ENCODE peak calls at places on chromosome 14, in six cellular contexts. O is A549; D is left ventricle myocardium inferior; B is tibial artery; S is GM23338; A is CD4-positive, alpha-beta memory T cell. R is an unnamed sample.
A peak's percentile ranks its signal among the peaks of the same experiment; 100 is the strongest.

GRCh38 chr14:81009339-81009738 is 53.9 kb downstream of the TSHR start:
- DNase-seq in D (no peak), O (no peak), B (no peak), A (no peak), S (no peak), R (no peak)

GRCh38 chr14:58755026-58755929 is 117.5 kb downstream of the DACT1 start:
- DNase-seq in D (no peak), A (no peak), B (no peak), S (peak; percentile 51), O (no peak), R (no peak)

GRCh38 chr14:71212683-71213107 is 305.4 kb downstream of the PCNX1 start:
- DNase-seq in O (no peak), D (no peak), A (no peak), B (no peak), S (no peak), R (no peak)

GRCh38 chr14:29462772-29463171 is 464.9 kb downstream of the PRKD1 start:
- DNase-seq in O (no peak), B (no peak), A (no peak), D (no peak), S (no peak), R (no peak)

GRCh38 chr14:20602583-20602982 is 11.4 kb upstream of the RNASE12 start:
- DNase-seq in S (no peak), O (no peak), A (no peak), B (no peak), D (no peak), R (no peak)

GRCh38 chr14:105087308-105087962 is 22.2 kb upstream of the GPR132 start:
- DNase-seq in A (no peak), B (no peak), S (peak; percentile 63), O (peak; percentile 84), D (peak; percentile 62), R (no peak)

GRCh38 chr14:20630340-20631022 is 11.0 kb downstream of the OR6S1 start:
- DNase-seq in B (no peak), O (peak; percentile 91), S (peak; percentile 85), D (no peak), A (peak; percentile 40), R (no peak)

GRCh38 chr14:64113279-64113678 is 180.9 kb downstream of the ESR2 start:
- DNase-seq in O (no peak), A (no peak), S (no peak), D (no peak), B (no peak), R (peak; percentile 32)

GRCh38 chr14:94464290-94464689 is 11.7 kb upstream of the SERPINA11 start:
- DNase-seq in D (no peak), A (no peak), O (no peak), S (no peak), B (no peak), R (no peak)

GRCh38 chr14:90641111-90642010 is 174.9 kb downstream of the TTC7B start:
- DNase-seq in O (no peak), B (no peak), A (no peak), S (peak; percentile 67), D (no peak), R (no peak)

GRCh38 chr14:67806228-67806627 is 10.2 kb downstream of the ZFYVE26 start:
- DNase-seq in B (no peak), O (no peak), A (no peak), D (no peak), S (no peak), R (no peak)

GRCh38 chr14:42299692-42300091 is 693.0 kb downstream of the LRFN5 start:
- DNase-seq in A (no peak), B (no peak), D (no peak), S (no peak), O (no peak), R (no peak)

GRCh38 chr14:95445676-95446075 is 70.8 kb downstream of the SYNE3 start:
- DNase-seq in A (no peak), S (no peak), B (no peak), O (no peak), D (no peak), R (no peak)

GRCh38 chr14:59254146-59254910 is 65.9 kb downstream of the DAAM1 start:
- DNase-seq in D (peak; percentile 74), A (no peak), O (peak; percentile 68), S (no peak), B (peak; percentile 85), R (peak; percentile 84)

GRCh38 chr14:91292476-91292875 is 48.0 kb upstream of the GPR68 start:
- DNase-seq in B (no peak), D (no peak), S (no peak), A (no peak), O (no peak), R (no peak)

GRCh38 chr14:78164226-78164853 is 5.8 kb upstream of the NRXN3 start:
- DNase-seq in B (no peak), A (no peak), O (peak; percentile 48), S (peak; percentile 90), D (no peak), R (no peak)

GRCh38 chr14:51401272-51401671 is 161.2 kb downstream of the TMX1 start:
- DNase-seq in S (no peak), D (no peak), B (peak; percentile 38), O (peak; percentile 17), A (no peak), R (no peak)

GRCh38 chr14:51398898-51399297 is 158.9 kb downstream of the TMX1 start:
- DNase-seq in O (peak; percentile 91), B (no peak), A (no peak), D (no peak), S (no peak), R (no peak)

GRCh38 chr14:51396222-51396815 is 156.3 kb downstream of the TMX1 start:
- DNase-seq in A (no peak), D (no peak), B (peak; percentile 38), O (peak; percentile 74), S (no peak), R (peak; percentile 44)

GRCh38 chr14:51401756-51402155 is 161.7 kb downstream of the TMX1 start:
- DNase-seq in O (no peak), S (no peak), D (peak; percentile 45), B (peak; percentile 73), A (no peak), R (no peak)

GRCh38 chr14:51400142-51400541 is 160.1 kb downstream of the TMX1 start:
- DNase-seq in D (no peak), A (no peak), S (no peak), B (no peak), O (no peak), R (no peak)
- H3K4me1 ChIP-seq in D (peaks cover 42% of the 10 kb centered on the region), A (no peaks in the 10 kb centered on the region), S (peaks cover 7% of the 10 kb centered on the region), B (no peaks in the 10 kb centered on the region), O (peaks cover 46% of the 10 kb centered on the region), R (peaks cover 35% of the 10 kb centered on the region)

DNA sequence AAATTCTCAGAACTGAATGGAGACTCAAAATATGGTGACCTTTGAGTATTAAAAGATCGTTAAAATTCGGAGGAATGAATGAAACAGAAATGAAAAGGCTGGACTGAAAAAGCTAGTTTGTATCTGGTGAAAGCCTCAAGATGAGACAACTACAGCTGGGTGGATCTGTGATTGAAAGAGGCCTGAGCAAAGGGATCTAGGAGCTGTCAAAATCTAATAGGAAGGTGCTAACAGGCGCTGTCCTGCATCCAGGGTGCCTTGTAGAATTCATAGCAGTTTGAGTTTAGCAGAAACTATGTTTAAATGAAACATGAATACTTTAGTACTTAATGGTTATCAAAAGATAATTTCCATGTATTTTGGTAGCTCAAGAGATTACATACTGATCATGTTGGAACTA is 2.3 kb downstream of the YY1 start:
- DNase-seq in S (no peak), B (no peak), A (no peak), O (no peak), D (no peak), R (no peak)
- H3K4me3 ChIP-seq in S (peak overlapping the region; percentile 86), B (peak overlapping the region; percentile 96), A (peak overlapping the region; percentile 27), O (peak overlapping the region; percentile 66), D (peak overlapping the region; percentile 100), R (peak overlapping the region; percentile 93)

GRCh38 chr14:69682607-69683263 is 71.3 kb downstream of the SUSD6 start:
- DNase-seq in S (no peak), O (no peak), B (no peak), D (no peak), A (peak; percentile 40), R (no peak)
- H3K27ac ChIP-seq in S (no peak overlapping the region), O (no peak overlapping the region), B (peak overlapping the region; percentile 14), D (peak overlapping the region; percentile 31), A (peak overlapping the region; percentile 4), R (no peak overlapping the region)

DNA sequence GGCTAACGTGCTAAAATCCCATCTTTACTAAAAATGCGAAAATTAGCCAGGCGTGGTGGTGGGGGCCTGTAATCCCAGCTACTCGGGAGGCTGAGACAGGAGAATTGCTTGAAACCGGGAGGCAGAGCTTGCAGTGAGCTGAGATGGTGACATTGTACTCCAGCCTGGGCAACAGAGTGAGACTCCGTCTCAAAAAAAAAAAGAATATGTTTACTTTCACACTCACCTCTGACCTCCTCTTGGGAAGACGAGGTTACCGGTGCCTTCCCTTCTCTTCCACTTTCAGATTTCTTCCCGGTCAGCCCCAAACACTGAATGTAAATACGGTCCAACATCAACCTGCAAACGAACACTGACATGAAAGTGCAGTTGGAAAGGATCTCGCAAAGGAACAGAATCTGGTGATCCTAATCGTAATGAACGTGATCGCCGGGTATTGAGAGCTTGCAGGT is 31.8 kb upstream of the PPP1R13B start:
- DNase-seq in B (no peak), A (no peak), O (no peak), D (no peak), S (no peak), R (no peak)
- H3K4me1 ChIP-seq in B (no peaks in the 10 kb centered on the region), A (peaks cover 18% of the 10 kb centered on the region), O (peaks cover 21% of the 10 kb centered on the region), D (peaks cover 42% of the 10 kb centered on the region), S (peaks cover 8% of the 10 kb centered on the region), R (peaks cover 30% of the 10 kb centered on the region)

GRCh38 chr14:23548351-23549318 is 2.9 kb downstream of the ZFHX2 start:
- DNase-seq in B (no peak), O (no peak), S (peak; percentile 84), D (no peak), A (no peak), R (no peak)
- H3K4me3 ChIP-seq in B (no peak overlapping the region), O (no peak overlapping the region), S (peak overlapping the region; percentile 100), D (no peak overlapping the region), A (no peak overlapping the region), R (no peak overlapping the region)

R was measured in heart left ventricle.